ENCODE peak calls at places on chromosomes 13 and 19, in nine cellular contexts. R is tibial artery; M is cardiac muscle cell; E is tibial nerve; A is lung; O is left ventricle myocardium inferior; P is RWPE1; J is CD4-positive, alpha-beta T cell; Q is A549. B is an unnamed sample.

GRCh38 chr19:53808710-53809125 is 15.4 kb downstream of the NLRP12 start:
- DNase-seq in R (no peak), M (peak; percentile 55), E (no peak), A (no peak), O (no peak), P (peak; percentile 14), J (no peak), Q (peak; percentile 52), B (no peak)

GRCh38 chr13:49610176-49610575 is 18.1 kb upstream of the ARL11 start:
- DNase-seq in R (no peak), M (peak; percentile 93), E (no peak), A (no peak), O (no peak), P (no peak), J (no peak), Q (no peak), B (no peak)

GRCh38 chr19:39924389-39924788 is 10.0 kb downstream of the FCGBP start:
- DNase-seq in R (no peak), M (no peak), E (no peak), A (no peak), O (no peak), P (no peak), J (no peak), Q (no peak), B (no peak)

GRCh38 chr13:98648141-98648540 is 71.2 kb upstream of the STK24 start:
- DNase-seq in R (no peak), M (no peak), E (no peak), A (no peak), O (no peak), P (no peak), J (no peak), Q (no peak), B (no peak)

GRCh38 chr19:6216996-6217751 is 62.6 kb downstream of the MLLT1 start:
- DNase-seq in R (peak; percentile 64), M (peak; percentile 95), E (no peak), A (peak; percentile 78), O (no peak), P (no peak), J (no peak), Q (no peak), B (no peak)

GRCh38 chr13:113602291-113602970 is 17.9 kb downstream of the TFDP1 start:
- DNase-seq in R (no peak), M (no peak), E (no peak), A (no peak), O (no peak), P (no peak), J (no peak), Q (no peak), B (no peak)

GRCh38 chr19:4582980-4583842 is 23.7 kb upstream of the SEMA6B start:
- DNase-seq in R (no peak), M (no peak), E (no peak), A (no peak), O (no peak), P (no peak), J (no peak), Q (no peak), B (no peak)

GRCh38 chr19:3969435-3970312 is 1.2 kb downstream of the DAPK3 start:
- DNase-seq in R (peak; percentile 82), M (peak; percentile 63), E (no peak), A (no peak), O (no peak), P (peak; percentile 75), J (no peak), Q (peak; percentile 46), B (no peak)

GRCh38 chr19:6791237-6791636 is 18.7 kb downstream of the VAV1 start:
- DNase-seq in R (no peak), M (no peak), E (no peak), A (no peak), O (no peak), P (no peak), J (no peak), Q (no peak), B (no peak)

GRCh38 chr19:53813996-53814395 is 10.1 kb downstream of the NLRP12 start:
- DNase-seq in R (no peak), M (no peak), E (no peak), A (no peak), O (no peak), P (no peak), J (no peak), Q (no peak), B (no peak)

GRCh38 chr19:10420444-10421239 is at the start of gene PDE4A:
- DNase-seq in R (no peak), M (peak; percentile 61), E (no peak), A (no peak), O (no peak), P (no peak), J (no peak), Q (peak; percentile 32), B (no peak)

GRCh38 chr19:56837892-56838679 is 2.4 kb downstream of the PEG3 start:
- DNase-seq in R (peak; percentile 89), M (no peak), E (peak; percentile 37), A (peak; percentile 71), O (peak; percentile 66), P (no peak), J (no peak), Q (no peak), B (no peak)

GRCh38 chr13:49304763-49305695 is 57.3 kb downstream of the CDADC1 start:
- DNase-seq in R (no peak), M (no peak), E (no peak), A (no peak), O (no peak), P (no peak), J (no peak), Q (no peak), B (no peak)

GRCh38 chr19:34096020-34096915 is 76.0 kb upstream of the LSM14A start:
- DNase-seq in R (no peak), M (peak; percentile 69), E (no peak), A (no peak), O (no peak), P (peak; percentile 41), J (no peak), Q (peak; percentile 78), B (no peak)

GRCh38 chr13:75319244-75319643 is 162.7 kb downstream of the TBC1D4 start:
- DNase-seq in R (no peak), M (no peak), E (no peak), A (no peak), O (no peak), P (no peak), J (no peak), Q (no peak), B (no peak)

GRCh38 chr13:30192320-30193093 is 114.8 kb downstream of the KATNAL1 start:
- DNase-seq in R (no peak), M (no peak), E (no peak), A (no peak), O (no peak), P (no peak), J (no peak), Q (no peak), B (no peak)

GRCh38 chr19:47221080-47221841 is 9.7 kb downstream of the BBC3 start:
- DNase-seq in R (no peak), M (no peak), E (no peak), A (no peak), O (no peak), P (no peak), J (no peak), Q (no peak), B (no peak)

GRCh38 chr13:33109801-33110200 is 93.6 kb downstream of the KL start:
- DNase-seq in R (no peak), M (no peak), E (no peak), A (no peak), O (no peak), P (no peak), J (no peak), Q (no peak), B (no peak)
- TF ChIP-seq CTCF in R (no peak), M (peak; percentile 19), E (no peak), A (no peak), O (peak; percentile 14), P (no peak), J (no peak), Q (no peak), B (no peak)

DNA sequence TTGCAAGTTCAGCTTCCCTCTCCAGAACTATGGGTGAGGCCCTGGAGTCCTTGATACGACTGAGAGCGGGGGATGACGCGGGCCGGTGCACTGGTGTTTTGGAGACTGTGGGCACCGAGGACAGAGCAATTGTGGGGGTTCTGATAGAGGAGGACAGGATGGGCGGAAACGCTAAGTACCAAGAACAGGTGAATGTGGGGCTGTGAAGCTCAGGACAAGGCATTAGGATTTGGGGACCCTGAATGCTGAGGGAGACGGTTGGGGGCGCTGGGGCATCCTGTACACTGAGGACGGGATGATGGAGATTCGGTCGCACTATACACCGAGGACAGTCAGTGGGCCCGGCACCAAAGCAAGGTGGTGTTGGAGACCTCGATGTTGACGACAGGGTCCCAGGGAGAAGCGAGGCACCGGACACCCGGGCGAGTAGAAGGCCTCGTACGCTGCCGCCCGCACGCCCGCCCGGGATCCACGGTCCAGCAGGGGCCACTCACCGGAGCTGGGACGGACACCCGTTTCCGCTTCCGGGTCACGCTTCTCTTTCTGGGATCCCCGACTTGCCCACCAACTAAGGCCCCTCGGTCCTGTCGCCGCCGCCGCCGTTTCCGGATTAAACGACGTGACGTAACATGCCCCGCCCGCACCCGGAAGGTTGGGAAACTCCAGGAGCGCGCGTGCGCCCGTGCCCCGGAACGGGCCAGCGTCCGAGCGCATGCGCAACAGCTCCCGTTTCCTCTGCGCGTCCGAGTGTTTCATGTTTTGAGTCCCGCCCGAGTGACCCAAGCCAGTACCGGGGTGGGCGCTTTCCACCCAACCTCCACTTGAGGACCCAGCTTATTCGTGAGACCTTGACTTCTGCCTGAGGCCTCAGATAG is at the start of gene CHMP2A:
- DNase-seq in R (peak; percentile 100), M (peak; percentile 99), E (peak; percentile 98), A (peak; percentile 98), O (peak; percentile 99), P (peak; percentile 97), J (peak; percentile 97), Q (peak; percentile 98), B (peak; percentile 97)
- H3K27ac ChIP-seq in R (peak within 1 kb of the TSS; percentile 100), M (peak within 1 kb of the TSS; percentile 99), E (peak within 1 kb of the TSS; percentile 100), A (peak within 1 kb of the TSS; percentile 82), O (peak within 1 kb of the TSS; percentile 100), P (peak within 1 kb of the TSS; percentile 100), J (peak within 1 kb of the TSS; percentile 92), Q (peak within 1 kb of the TSS; percentile 88), B (peak within 1 kb of the TSS; percentile 88)

DNA sequence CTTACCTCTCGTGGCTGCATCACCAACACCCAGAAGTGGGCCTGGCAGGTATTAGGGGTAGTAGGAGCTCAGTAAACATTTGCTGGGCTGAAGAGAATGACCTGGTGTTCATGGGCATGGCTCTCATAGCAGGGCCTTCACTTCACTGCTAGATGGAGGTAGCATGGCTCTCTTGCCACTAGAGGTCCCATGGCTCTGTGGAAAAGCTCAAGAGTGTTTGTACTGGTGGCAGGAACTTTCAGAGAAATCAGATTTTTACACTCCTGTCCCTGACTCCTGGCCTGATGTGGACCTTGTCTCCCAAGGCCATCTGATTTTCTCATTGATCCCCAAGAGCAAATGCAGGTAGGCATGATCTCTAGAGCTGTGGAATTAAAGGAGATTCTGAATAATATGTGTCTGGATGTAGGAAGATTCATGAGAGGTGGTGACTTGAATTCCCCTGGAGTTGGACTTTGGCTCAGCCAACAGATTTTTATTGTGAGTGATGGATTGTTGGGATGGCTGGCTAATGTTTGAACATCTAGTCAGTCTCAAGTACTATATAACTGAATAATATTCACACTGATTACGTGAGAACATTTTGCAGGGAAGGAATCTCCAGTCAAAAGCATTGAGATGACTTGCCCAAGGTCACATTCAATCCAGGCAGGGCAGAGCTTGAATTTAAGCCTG is 5.8 kb downstream of the ZNF574 start:
- DNase-seq in R (no peak), M (no peak), E (no peak), A (no peak), O (no peak), P (peak; percentile 27), J (no peak), Q (peak; percentile 95), B (no peak)
- TF ChIP-seq CTCF in R (no peak), M (peak; percentile 65), E (no peak), A (no peak), O (peak; percentile 53), P (peak; percentile 43), J (no peak), Q (peak; percentile 70), B (peak; percentile 20)

GRCh38 chr19:44848805-44849457 is 2.8 kb downstream of the NECTIN2 start:
- DNase-seq in R (no peak), M (peak; percentile 26), E (no peak), A (no peak), O (no peak), P (no peak), J (no peak), Q (no peak), B (no peak)
- H3K27ac ChIP-seq in R (peak overlapping the region; percentile 91), M (peak overlapping the region; percentile 99), E (peak overlapping the region; percentile 100), A (peak overlapping the region; percentile 95), O (peak overlapping the region; percentile 96), P (peak overlapping the region; percentile 82), J (no peak overlapping the region), Q (no peak overlapping the region), B (no peak overlapping the region)

B was measured in CD8-positive, alpha-beta T cell.